ENCODE peak calls at places on chromosomes 2 and 18, in five cellular contexts. One of them, this sample, is unnamed.

GRCh38 chr2:170276056-170276455 is 98.1 kb downstream of the MYO3B start:
- DNase-seq in fibroblast of lung: no peak
- DNase-seq in trophoblast cell: no peak
- DNase-seq in A549: no peak
- DNase-seq in OCI-LY7: no peak
- DNase-seq in this sample: no peak

GRCh38 chr2:10489842-10490555 is 41.9 kb upstream of the ODC1 start:
- DNase-seq in fibroblast of lung: no peak
- DNase-seq in trophoblast cell: no peak
- DNase-seq in A549: no peak
- DNase-seq in OCI-LY7: no peak
- DNase-seq in this sample: no peak

GRCh38 chr2:30707304-30707903 is 99.8 kb downstream of the CAPN13 start:
- DNase-seq in fibroblast of lung: no peak
- DNase-seq in trophoblast cell: no peak
- DNase-seq in A549: no peak
- DNase-seq in OCI-LY7: no peak
- DNase-seq in this sample: no peak

GRCh38 chr2:241844831-241845578 is 13.7 kb downstream of the PDCD1 start:
- DNase-seq in fibroblast of lung: no peak
- DNase-seq in trophoblast cell: no peak
- DNase-seq in A549: no peak
- DNase-seq in OCI-LY7: no peak
- DNase-seq in this sample: peak

GRCh38 chr2:163877316-163877715 is 141.5 kb upstream of the FIGN start:
- DNase-seq in fibroblast of lung: peak
- DNase-seq in trophoblast cell: peak
- DNase-seq in A549: no peak
- DNase-seq in OCI-LY7: no peak
- DNase-seq in this sample: peak

GRCh38 chr18:25599443-25599842 is 247.5 kb upstream of the ZNF521 start:
- DNase-seq in fibroblast of lung: no peak
- DNase-seq in trophoblast cell: no peak
- DNase-seq in A549: no peak
- DNase-seq in OCI-LY7: no peak
- DNase-seq in this sample: no peak

GRCh38 chr2:56681659-56682396 is 498.0 kb downstream of the CCDC85A start:
- DNase-seq in fibroblast of lung: peak
- DNase-seq in trophoblast cell: no peak
- DNase-seq in A549: no peak
- DNase-seq in OCI-LY7: no peak
- DNase-seq in this sample: no peak

GRCh38 chr2:230732914-230733401 is 20.3 kb downstream of the CAB39 start:
- DNase-seq in fibroblast of lung: no peak
- DNase-seq in trophoblast cell: no peak
- DNase-seq in A549: no peak
- DNase-seq in OCI-LY7: no peak
- DNase-seq in this sample: no peak

GRCh38 chr2:224444783-224445182 is 42.9 kb upstream of the FAM124B start:
- DNase-seq in fibroblast of lung: no peak
- DNase-seq in trophoblast cell: no peak
- DNase-seq in A549: no peak
- DNase-seq in OCI-LY7: no peak
- DNase-seq in this sample: no peak

GRCh38 chr2:26469092-26469710 is 8.7 kb downstream of the OTOF start:
- DNase-seq in fibroblast of lung: peak
- DNase-seq in trophoblast cell: peak
- DNase-seq in A549: peak
- DNase-seq in OCI-LY7: peak
- DNase-seq in this sample: peak

GRCh38 chr18:27728659-27729058 is 448.3 kb downstream of the CDH2 start:
- DNase-seq in fibroblast of lung: no peak
- DNase-seq in trophoblast cell: no peak
- DNase-seq in A549: no peak
- DNase-seq in OCI-LY7: no peak
- DNase-seq in this sample: no peak

GRCh38 chr2:167863377-167863776 is 384.0 kb downstream of the STK39 start:
- DNase-seq in fibroblast of lung: no peak
- DNase-seq in trophoblast cell: no peak
- DNase-seq in A549: no peak
- DNase-seq in OCI-LY7: no peak
- DNase-seq in this sample: no peak

GRCh38 chr18:67108894-67109293 is 407.6 kb downstream of the DSEL start:
- DNase-seq in fibroblast of lung: no peak
- DNase-seq in trophoblast cell: no peak
- DNase-seq in A549: no peak
- DNase-seq in OCI-LY7: no peak
- DNase-seq in this sample: no peak

GRCh38 chr2:196239622-196240587 is 68.5 kb upstream of the STK17B start:
- DNase-seq in fibroblast of lung: peak
- DNase-seq in trophoblast cell: peak
- DNase-seq in A549: no peak
- DNase-seq in OCI-LY7: peak
- DNase-seq in this sample: no peak

GRCh38 chr18:76421291-76422078 is 73.6 kb downstream of the ZNF516 start:
- DNase-seq in fibroblast of lung: no peak
- DNase-seq in trophoblast cell: no peak
- DNase-seq in A549: no peak
- DNase-seq in OCI-LY7: no peak
- DNase-seq in this sample: no peak

GRCh38 chr18:48319796-48320638 is 89.2 kb downstream of the ZBTB7C start:
- DNase-seq in fibroblast of lung: no peak
- DNase-seq in trophoblast cell: peak
- DNase-seq in A549: no peak
- DNase-seq in OCI-LY7: no peak
- DNase-seq in this sample: no peak

GRCh38 chr2:36967236-36967876 is 1.0 kb upstream of the STRN start:
- DNase-seq in fibroblast of lung: no peak
- DNase-seq in trophoblast cell: no peak
- DNase-seq in A549: no peak
- DNase-seq in OCI-LY7: peak
- DNase-seq in this sample: peak
- H3K4me3 ChIP-seq in fibroblast of lung: peak
- H3K4me3 ChIP-seq in trophoblast cell: peak
- H3K4me3 ChIP-seq in A549: peak
- H3K4me3 ChIP-seq in OCI-LY7: peak
- H3K4me3 ChIP-seq in this sample: peak

GRCh38 chr2:233349005-233349998 is 5.0 kb upstream of the DGKD start:
- DNase-seq in fibroblast of lung: peak
- DNase-seq in trophoblast cell: no peak
- DNase-seq in A549: no peak
- DNase-seq in OCI-LY7: peak
- DNase-seq in this sample: no peak
- H3K4me2 ChIP-seq in fibroblast of lung: no peak
- H3K4me2 ChIP-seq in trophoblast cell: no peak
- H3K4me2 ChIP-seq in A549: no peak
- H3K4me2 ChIP-seq in OCI-LY7: peak
- H3K4me2 ChIP-seq in this sample: no peak

DNA sequence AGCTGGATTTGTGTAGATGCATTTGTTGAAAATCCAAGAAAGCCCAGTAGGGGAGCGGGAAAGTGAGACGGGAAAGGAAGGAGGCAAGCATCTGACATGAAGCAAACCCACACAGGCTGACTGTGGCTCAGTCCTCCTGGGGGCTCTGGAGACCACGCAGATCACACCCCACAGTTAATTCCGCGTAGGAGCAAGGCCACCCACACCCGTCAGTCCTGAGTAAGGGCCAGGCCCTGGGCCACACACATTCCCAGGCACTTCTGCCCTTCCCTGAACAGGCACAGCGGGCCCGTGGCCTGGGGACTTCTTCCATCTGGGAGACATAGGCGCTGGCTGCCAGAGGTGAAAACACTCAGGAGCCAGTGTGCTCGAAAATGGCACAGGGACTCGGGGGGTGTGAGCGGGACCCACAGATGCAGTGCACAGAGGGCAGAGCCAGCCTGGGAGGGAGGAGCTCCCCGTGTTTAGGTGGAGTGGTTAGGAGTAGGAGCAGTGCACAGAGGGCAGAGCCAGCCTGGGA is 19.4 kb upstream of the PRLH start:
- DNase-seq in fibroblast of lung: no peak
- DNase-seq in trophoblast cell: no peak
- DNase-seq in A549: no peak
- DNase-seq in OCI-LY7: no peak
- DNase-seq in this sample: peak
- H3K27ac ChIP-seq in fibroblast of lung: no peak
- H3K27ac ChIP-seq in trophoblast cell: no peak
- H3K27ac ChIP-seq in A549: no peak
- H3K27ac ChIP-seq in OCI-LY7: no peak
- H3K27ac ChIP-seq in this sample: no peak

GRCh38 chr2:113169002-113169530 is 4.7 kb upstream of the PSD4 start:
- DNase-seq in fibroblast of lung: no peak
- DNase-seq in trophoblast cell: no peak
- DNase-seq in A549: no peak
- DNase-seq in OCI-LY7: no peak
- DNase-seq in this sample: no peak
- H3K4me3 ChIP-seq in fibroblast of lung: no peak
- H3K4me3 ChIP-seq in trophoblast cell: no peak
- H3K4me3 ChIP-seq in A549: no peak
- H3K4me3 ChIP-seq in OCI-LY7: no peak
- H3K4me3 ChIP-seq in this sample: no peak

GRCh38 chr2:33810046-33810835 is 211.1 kb upstream of the FAM98A start:
- DNase-seq in fibroblast of lung: no peak
- DNase-seq in trophoblast cell: peak
- DNase-seq in A549: no peak
- DNase-seq in OCI-LY7: no peak
- DNase-seq in this sample: no peak
- H3K4me2 ChIP-seq in fibroblast of lung: no peak
- H3K4me2 ChIP-seq in trophoblast cell: no peak
- H3K4me2 ChIP-seq in A549: no peak
- H3K4me2 ChIP-seq in OCI-LY7: no peak
- H3K4me2 ChIP-seq in this sample: no peak

GRCh38 chr18:63440897-63441296 is 18.6 kb upstream of the VPS4B start:
- DNase-seq in fibroblast of lung: no peak
- DNase-seq in trophoblast cell: no peak
- DNase-seq in A549: no peak
- DNase-seq in OCI-LY7: no peak
- DNase-seq in this sample: no peak
- H3K27ac ChIP-seq in fibroblast of lung: no peak
- H3K27ac ChIP-seq in trophoblast cell: no peak
- H3K27ac ChIP-seq in A549: no peak
- H3K27ac ChIP-seq in OCI-LY7: no peak
- H3K27ac ChIP-seq in this sample: no peak

GRCh38 chr2:74916394-74916793 is 42.0 kb upstream of the POLE4 start:
- DNase-seq in fibroblast of lung: no peak
- DNase-seq in trophoblast cell: no peak
- DNase-seq in A549: no peak
- DNase-seq in OCI-LY7: no peak
- DNase-seq in this sample: no peak

GRCh38 chr2:74921236-74921736 is 37.2 kb upstream of the POLE4 start:
- DNase-seq in fibroblast of lung: no peak
- DNase-seq in trophoblast cell: no peak
- DNase-seq in A549: no peak
- DNase-seq in OCI-LY7: no peak
- DNase-seq in this sample: no peak

GRCh38 chr2:74922592-74923227 is 35.7 kb upstream of the POLE4 start:
- DNase-seq in fibroblast of lung: peak
- DNase-seq in trophoblast cell: no peak
- DNase-seq in A549: no peak
- DNase-seq in OCI-LY7: no peak
- DNase-seq in this sample: no peak

GRCh38 chr2:74917702-74918619 is 40.5 kb upstream of the POLE4 start:
- DNase-seq in fibroblast of lung: peak
- DNase-seq in trophoblast cell: peak
- DNase-seq in A549: peak
- DNase-seq in OCI-LY7: no peak
- DNase-seq in this sample: peak

GRCh38 chr2:74919827-74920226 is 38.6 kb upstream of the POLE4 start:
- DNase-seq in fibroblast of lung: peak
- DNase-seq in trophoblast cell: peak
- DNase-seq in A549: peak
- DNase-seq in OCI-LY7: peak
- DNase-seq in this sample: peak
- H3K4me3 ChIP-seq in fibroblast of lung: peak
- H3K4me3 ChIP-seq in trophoblast cell: peak
- H3K4me3 ChIP-seq in A549: peak
- H3K4me3 ChIP-seq in OCI-LY7: peak
- H3K4me3 ChIP-seq in this sample: peak